ENCODE peak calls at places on chromosomes 11 and 22, in six cellular contexts. J is H9, T is colonic mucosa, R is pancreas, C is T-helper 1 cell, F is stomach. P is an unnamed sample.

GRCh38 chr11:10550503-10550902 is 9.5 kb upstream of the RNF141 start:
- DNase-seq in F (no peak), C (no peak), J (no peak), R (no peak), T (no peak), P (no peak)

GRCh38 chr11:61626580-61627380 is 45.9 kb upstream of the SYT7 start:
- DNase-seq in R (peak; percentile 88), J (peak; percentile 95), F (peak; percentile 89), C (no peak), T (peak; percentile 84), P (no peak)

GRCh38 chr11:80255021-80255420 is 814.2 kb upstream of the TENM4 start:
- DNase-seq in T (no peak), F (no peak), C (no peak), R (no peak), J (no peak), P (no peak)

GRCh38 chr22:50276143-50276542 is 6.0 kb upstream of the MAPK11 start:
- DNase-seq in F (peak; percentile 81), T (peak; percentile 74), R (peak; percentile 77), C (no peak), J (peak; percentile 54), P (peak; percentile 9)

GRCh38 chr11:7893792-7894191 is 37.3 kb downstream of the OR10A6 start:
- DNase-seq in R (peak; percentile 25), J (no peak), T (peak; percentile 71), F (no peak), C (no peak), P (no peak)

GRCh38 chr11:65945430-65945911 is at the start of gene TSGA10IP:
- DNase-seq in J (peak; percentile 89), R (no peak), F (no peak), C (no peak), T (no peak), P (no peak)

GRCh38 chr11:9573054-9573774 is at the start of gene WEE1:
- DNase-seq in C (peak; percentile 91), F (peak; percentile 98), T (peak; percentile 99), R (peak; percentile 99), J (peak; percentile 99), P (peak; percentile 92)

GRCh38 chr11:27395556-27396258 is 32.7 kb upstream of the CCDC34 start:
- DNase-seq in C (no peak), R (no peak), J (no peak), T (peak; percentile 71), F (peak; percentile 40), P (no peak)

GRCh38 chr11:68457898-68458249 is 2.7 kb upstream of the PPP6R3 start:
- DNase-seq in R (no peak), C (no peak), J (no peak), F (no peak), T (peak; percentile 57), P (no peak)

GRCh38 chr11:69086152-69086551 is 37.4 kb downstream of the TPCN2 start:
- DNase-seq in C (no peak), J (no peak), R (no peak), T (no peak), F (no peak), P (no peak)

GRCh38 chr11:31160504-31161422 is 208.8 kb downstream of the DCDC1 start:
- DNase-seq in T (no peak), C (no peak), R (no peak), J (no peak), F (no peak), P (no peak)

GRCh38 chr11:94664336-94664735 is 97.2 kb downstream of the PIWIL4 start:
- DNase-seq in T (no peak), R (no peak), J (no peak), C (no peak), F (no peak), P (no peak)

GRCh38 chr11:121839821-121840220 is 276.2 kb downstream of the BLID start:
- DNase-seq in C (no peak), F (no peak), T (no peak), R (no peak), J (no peak), P (no peak)

GRCh38 chr11:127003260-127003981 is 2.9 kb upstream of the KIRREL3 start:
- DNase-seq in C (no peak), J (peak; percentile 86), T (peak; percentile 29), F (no peak), R (peak; percentile 24), P (no peak)

GRCh38 chr11:41795004-41795403 is 335.6 kb upstream of the LRRC4C start:
- DNase-seq in R (no peak), J (no peak), T (no peak), C (no peak), F (no peak), P (no peak)

P was measured in activated T-helper 9 cell treated with anti-CD3 and anti-CD28 coated beads, Interleukin-2, amount 50 U/mL, for 16 hours.